ENCODE peak calls at places on chromosomes 1 and 21, in six cellular contexts. T, W, Q, C, R and K are unnamed samples.

GRCh38 chr1:24996456-24996855 is 66.4 kb upstream of the RUNX3 start:
- DNase-seq in T (no peak), W (no peak), Q (no peak), C (no peak), R (no peak), K (no peak)

GRCh38 chr1:110502402-110502801 is 16.6 kb downstream of the KCNA10 start:
- DNase-seq in T (no peak), W (no peak), Q (no peak), C (no peak), R (no peak), K (no peak)

GRCh38 chr1:36802018-36802417 is 232.3 kb downstream of the GRIK3 start:
- DNase-seq in T (no peak), W (no peak), Q (no peak), C (no peak), R (no peak), K (no peak)

GRCh38 chr1:91804546-91805023 is 81.4 kb downstream of the TGFBR3 start:
- DNase-seq in T (peak; percentile 92), W (no peak), Q (no peak), C (peak; percentile 77), R (no peak), K (no peak)

GRCh38 chr21:46071082-46071481 is 26.8 kb upstream of the COL6A2 start:
- DNase-seq in T (no peak), W (no peak), Q (no peak), C (no peak), R (no peak), K (no peak)

GRCh38 chr1:192225713-192226112 is 67.5 kb downstream of the RGS18 start:
- DNase-seq in T (peak; percentile 4), W (no peak), Q (no peak), C (no peak), R (peak; percentile 2), K (no peak)

GRCh38 chr1:22131875-22132486 is 10.9 kb downstream of the WNT4 start:
- DNase-seq in T (peak; percentile 63), W (peak; percentile 82), Q (peak; percentile 40), C (peak; percentile 68), R (peak; percentile 15), K (peak; percentile 83)

GRCh38 chr1:109618614-109619404 is 607 bp downstream of the GNAT2 start:
- DNase-seq in T (no peak), W (no peak), Q (no peak), C (no peak), R (no peak), K (no peak)

GRCh38 chr1:111733183-111733995 is 5.8 kb downstream of the INKA2 start:
- DNase-seq in T (no peak), W (no peak), Q (no peak), C (no peak), R (peak; percentile 84), K (no peak)

GRCh38 chr1:59100975-59101374 is 195.9 kb upstream of the FGGY start:
- DNase-seq in T (no peak), W (no peak), Q (no peak), C (no peak), R (peak; percentile 87), K (no peak)

GRCh38 chr1:84930831-84931230 is 37.8 kb upstream of the LPAR3 start:
- DNase-seq in T (no peak), W (no peak), Q (no peak), C (no peak), R (no peak), K (no peak)

GRCh38 chr1:89022167-89022959 is at the start of gene GBP3:
- DNase-seq in T (peak; percentile 70), W (no peak), Q (peak; percentile 78), C (no peak), R (peak; percentile 82), K (no peak)

GRCh38 chr1:30798389-30798951 is 40.9 kb upstream of the LAPTM5 start:
- DNase-seq in T (no peak), W (no peak), Q (no peak), C (peak; percentile 43), R (peak; percentile 31), K (no peak)

GRCh38 chr1:24865587-24865986 is 64.5 kb downstream of the RUNX3 start:
- DNase-seq in T (no peak), W (no peak), Q (no peak), C (no peak), R (no peak), K (no peak)

GRCh38 chr1:47693115-47693514 is 255.3 kb downstream of the FOXD2 start:
- DNase-seq in T (no peak), W (peak; percentile 52), Q (no peak), C (no peak), R (no peak), K (no peak)

GRCh38 chr1:243962541-243962940 is 88.5 kb upstream of the ZBTB18 start:
- DNase-seq in T (no peak), W (no peak), Q (no peak), C (no peak), R (no peak), K (no peak)

GRCh38 chr1:93775224-93775623 is 93.6 kb upstream of the BCAR3 start:
- DNase-seq in T (peak; percentile 69), W (no peak), Q (no peak), C (peak; percentile 76), R (no peak), K (no peak)

GRCh38 chr21:15421947-15422346 is 307.8 kb upstream of the USP25 start:
- DNase-seq in T (peak; percentile 48), W (no peak), Q (no peak), C (no peak), R (peak; percentile 60), K (no peak)

GRCh38 chr1:115289940-115290339 is 48.1 kb downstream of the NGF start:
- DNase-seq in T (no peak), W (no peak), Q (no peak), C (no peak), R (no peak), K (peak; percentile 14)

GRCh38 chr1:7478142-7478796 is 292.8 kb upstream of the VAMP3 start:
- DNase-seq in T (no peak), W (no peak), Q (no peak), C (no peak), R (no peak), K (no peak)

DNA sequence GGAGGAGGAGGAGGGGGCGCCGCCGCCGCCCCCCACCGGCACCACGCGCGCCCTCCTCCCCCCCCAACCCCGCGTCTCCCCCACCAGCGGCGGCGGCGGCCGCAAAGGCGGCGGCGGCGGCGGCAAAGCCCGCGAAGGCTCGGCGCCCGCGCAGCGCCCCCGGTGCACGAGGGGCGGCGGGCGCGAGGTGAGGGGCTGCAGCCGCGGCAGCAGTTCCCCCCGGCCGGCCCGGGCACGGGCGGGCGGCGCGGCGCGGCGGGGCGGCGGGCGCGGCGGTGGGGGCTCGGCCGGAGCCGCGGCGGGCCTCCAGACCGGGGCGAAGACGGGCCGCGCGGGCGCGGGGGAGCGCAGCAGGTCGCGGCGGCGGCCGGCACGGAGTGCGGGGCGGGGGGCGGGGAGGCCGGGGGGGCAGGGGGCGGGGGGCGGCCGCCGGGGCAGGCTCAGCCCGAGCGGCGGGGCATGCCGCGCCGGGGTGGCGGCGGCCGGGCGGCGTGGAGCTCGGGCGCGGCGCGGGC is 393 bp downstream of the IRF2BP2 start:
- DNase-seq in T (no peak), W (peak; percentile 65), Q (peak; percentile 25), C (no peak), R (peak; percentile 68), K (no peak)
- TF ChIP-seq EZH2 in T (no peak), W (no peak), Q (no peak), C (no peak), R (no peak), K (no peak)

DNA sequence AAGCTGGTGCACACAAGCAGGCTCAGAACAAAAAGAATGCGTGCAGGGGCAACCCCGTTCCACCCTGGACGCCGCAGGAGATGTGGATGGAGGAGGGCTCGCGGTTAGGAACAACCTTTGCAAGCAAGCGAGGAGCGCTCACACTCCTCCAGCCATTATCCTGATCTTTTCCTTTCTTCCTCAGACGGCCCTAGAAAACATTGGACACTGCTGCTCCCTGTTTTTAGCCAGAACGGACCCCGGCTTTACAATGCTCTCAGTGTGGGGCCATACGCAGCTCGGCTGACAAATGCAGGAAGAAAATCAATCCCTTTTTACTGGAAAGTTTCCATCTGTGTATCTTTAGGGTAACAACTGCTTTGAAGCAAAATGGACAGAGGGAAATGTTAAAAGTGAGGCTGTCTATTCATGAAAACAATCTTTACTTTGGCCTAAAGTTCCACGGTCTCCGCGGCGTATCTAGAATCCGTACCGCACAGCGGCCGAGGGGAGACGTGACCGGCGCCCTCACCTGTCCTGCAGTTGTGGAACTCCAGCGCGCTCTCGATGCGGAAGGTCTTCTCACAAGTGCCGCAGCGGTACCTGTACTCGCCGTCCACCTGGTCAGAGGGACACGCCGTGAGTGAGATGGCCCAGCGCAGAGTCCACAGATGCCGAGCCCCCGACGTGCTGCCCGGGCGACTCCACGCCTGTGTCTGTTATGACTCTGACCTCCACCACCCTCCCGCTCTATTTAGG is 44.0 kb downstream of the PRDM15 start:
- DNase-seq in T (no peak), W (no peak), Q (no peak), C (no peak), R (no peak), K (no peak)
- H3F3A ChIP-seq in T (no peaks in the 10 kb centered on the region), W (no peaks in the 10 kb centered on the region), Q (peaks cover 28% of the 10 kb centered on the region), C (peaks cover 4% of the 10 kb centered on the region), R (no peaks in the 10 kb centered on the region), K (no peaks in the 10 kb centered on the region)

DNA sequence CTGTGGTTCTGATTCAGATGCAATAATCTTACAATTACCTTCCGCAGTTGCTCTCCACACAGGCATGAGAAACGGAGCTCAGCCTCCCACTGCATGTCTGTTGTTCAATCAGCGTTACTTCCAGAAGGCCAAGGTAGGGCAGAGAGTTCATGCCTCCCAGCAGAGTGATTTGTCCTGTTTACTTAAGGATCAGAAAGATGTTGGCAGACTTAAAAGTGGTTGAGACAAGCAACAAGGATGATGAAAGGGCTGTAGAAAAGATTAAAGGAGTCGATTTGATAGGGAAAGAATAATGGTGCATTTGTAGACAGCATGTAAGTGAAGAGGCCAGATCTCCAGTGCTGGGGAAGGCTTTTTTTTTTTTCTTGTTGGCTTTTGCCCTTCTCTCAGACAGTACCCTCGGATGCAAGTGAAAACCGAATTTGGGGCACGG is 26.6 kb downstream of the ARMH1 start:
- DNase-seq in T (no peak), W (no peak), Q (no peak), C (no peak), R (no peak), K (no peak)
- H3K4me3 ChIP-seq in T (no peak overlapping the region), W (no peak overlapping the region), Q (no peak overlapping the region), C (no peak overlapping the region), R (no peak overlapping the region), K (no peak overlapping the region)

DNA sequence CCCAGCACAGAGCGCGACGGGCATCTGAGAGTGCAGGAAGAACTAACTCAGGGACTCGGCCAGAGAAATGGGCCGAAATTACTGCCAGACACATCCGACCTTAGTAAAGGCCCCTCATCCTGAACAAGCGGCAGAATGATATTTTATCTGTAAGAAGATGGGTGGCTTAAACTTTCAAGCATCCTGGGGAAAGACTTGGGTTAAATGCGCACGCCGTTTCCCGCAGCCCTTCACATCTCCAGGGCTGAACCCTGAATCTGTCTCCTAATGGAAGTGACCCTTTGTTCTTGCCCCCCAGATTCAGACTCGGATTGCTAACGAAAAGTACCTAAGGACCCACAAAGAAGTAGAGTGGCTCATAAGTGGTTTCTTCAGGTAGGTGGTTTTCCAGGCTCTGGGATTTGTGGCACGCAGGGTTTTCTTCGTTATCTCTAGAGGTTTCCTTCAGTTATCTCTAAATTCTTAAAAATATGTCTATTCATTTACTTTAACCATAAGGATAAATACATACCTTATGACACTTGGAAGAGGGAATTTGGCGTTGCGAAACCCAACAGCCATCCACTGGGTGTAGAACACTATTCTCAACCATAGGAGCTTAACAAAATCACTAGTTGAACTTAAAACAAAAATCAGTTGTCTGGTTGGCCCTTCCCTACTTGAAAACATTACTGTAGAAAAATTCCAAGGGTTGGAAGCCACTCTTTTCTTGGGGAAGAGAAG is 627 bp downstream of the RIIAD1 start:
- DNase-seq in T (no peak), W (no peak), Q (no peak), C (no peak), R (no peak), K (peak; percentile 55)
- TF ChIP-seq EZH2 in T (no peak), W (peak; percentile 67), Q (no peak), C (no peak), R (no peak), K (peak; percentile 30)